ENCODE peak calls at places on chromosomes 6 and 20, in four cellular contexts. One of them, this sample, is unnamed.

GRCh38 chr20:58692579-58693225 is at the start of gene NPEPL1:
- DNase-seq in GM12865: peak; percentile 84
- DNase-seq in neural crest cell: peak; percentile 53
- DNase-seq in brain microvascular endothelial cell: no peak
- DNase-seq in this sample: peak; percentile 56

GRCh38 chr6:166525567-166525966 is 60.9 kb downstream of the RAMACL start:
- DNase-seq in GM12865: no peak
- DNase-seq in neural crest cell: no peak
- DNase-seq in brain microvascular endothelial cell: no peak
- DNase-seq in this sample: no peak

GRCh38 chr6:16355699-16356481 is 117.5 kb downstream of the GMPR start:
- DNase-seq in neural crest cell: no peak
- DNase-seq in brain microvascular endothelial cell: no peak
- DNase-seq in GM12865: no peak
- DNase-seq in this sample: peak; percentile 32

GRCh38 chr6:28383235-28384142 is 16.1 kb downstream of the ZSCAN12 start:
- DNase-seq in GM12865: peak; percentile 86
- DNase-seq in neural crest cell: peak; percentile 58
- DNase-seq in brain microvascular endothelial cell: peak; percentile 90
- DNase-seq in this sample: peak; percentile 80

GRCh38 chr20:31476648-31477220 is 1.6 kb downstream of the REM1 start:
- DNase-seq in GM12865: no peak
- DNase-seq in brain microvascular endothelial cell: no peak
- DNase-seq in neural crest cell: no peak
- DNase-seq in this sample: no peak

GRCh38 chr6:122673345-122673961 is 63.2 kb downstream of the PKIB start:
- DNase-seq in GM12865: no peak
- DNase-seq in neural crest cell: no peak
- DNase-seq in brain microvascular endothelial cell: no peak
- DNase-seq in this sample: peak; percentile 24

GRCh38 chr20:20411841-20412240 is 43.9 kb downstream of the INSM1 start:
- DNase-seq in neural crest cell: no peak
- DNase-seq in brain microvascular endothelial cell: no peak
- DNase-seq in GM12865: no peak
- DNase-seq in this sample: no peak

GRCh38 chr6:15621203-15622044 is 41.4 kb downstream of the DTNBP1 start:
- DNase-seq in neural crest cell: no peak
- DNase-seq in brain microvascular endothelial cell: peak; percentile 11
- DNase-seq in GM12865: peak; percentile 76
- DNase-seq in this sample: peak; percentile 21

GRCh38 chr20:16036331-16036730 is 536.9 kb downstream of the KIF16B start:
- DNase-seq in neural crest cell: no peak
- DNase-seq in GM12865: no peak
- DNase-seq in brain microvascular endothelial cell: no peak
- DNase-seq in this sample: no peak

GRCh38 chr6:80742481-80742880 is 636.0 kb downstream of the BCKDHB start:
- DNase-seq in GM12865: peak; percentile 13
- DNase-seq in neural crest cell: no peak
- DNase-seq in brain microvascular endothelial cell: peak; percentile 33
- DNase-seq in this sample: peak; percentile 47

GRCh38 chr6:100116409-100117194 is 122.6 kb upstream of the MCHR2 start:
- DNase-seq in GM12865: peak; percentile 71
- DNase-seq in brain microvascular endothelial cell: peak; percentile 75
- DNase-seq in neural crest cell: peak; percentile 38
- DNase-seq in this sample: peak; percentile 74

GRCh38 chr6:110618591-110619267 is 142.3 kb upstream of the SLC22A16 start:
- DNase-seq in neural crest cell: no peak
- DNase-seq in GM12865: peak; percentile 21
- DNase-seq in brain microvascular endothelial cell: no peak
- DNase-seq in this sample: no peak

GRCh38 chr20:36873498-36874189 is 2.3 kb upstream of the TLDC2 start:
- DNase-seq in GM12865: no peak
- DNase-seq in neural crest cell: no peak
- DNase-seq in brain microvascular endothelial cell: no peak
- DNase-seq in this sample: no peak

GRCh38 chr20:7272512-7272911 is 505.0 kb downstream of the BMP2 start:
- DNase-seq in neural crest cell: no peak
- DNase-seq in GM12865: no peak
- DNase-seq in brain microvascular endothelial cell: no peak
- DNase-seq in this sample: peak; percentile 18

GRCh38 chr6:109087661-109088264 is 6.9 kb downstream of the SESN1 start:
- DNase-seq in GM12865: no peak
- DNase-seq in brain microvascular endothelial cell: no peak
- DNase-seq in neural crest cell: no peak
- DNase-seq in this sample: no peak

GRCh38 chr20:59242714-59243626 is 57.4 kb upstream of the EDN3 start:
- DNase-seq in neural crest cell: no peak
- DNase-seq in brain microvascular endothelial cell: no peak
- DNase-seq in GM12865: no peak
- DNase-seq in this sample: peak; percentile 4

GRCh38 chr6:79031821-79032590 is 46.0 kb downstream of the PHIP start:
- DNase-seq in neural crest cell: no peak
- DNase-seq in GM12865: no peak
- DNase-seq in brain microvascular endothelial cell: peak; percentile 16
- DNase-seq in this sample: peak; percentile 26

GRCh38 chr6:49087372-49087771 is 375.7 kb downstream of the MMUT start:
- DNase-seq in neural crest cell: no peak
- DNase-seq in brain microvascular endothelial cell: no peak
- DNase-seq in GM12865: no peak
- DNase-seq in this sample: no peak

GRCh38 chr20:37519508-37520416 is 1.3 kb upstream of the NNAT start:
- DNase-seq in neural crest cell: no peak
- DNase-seq in brain microvascular endothelial cell: peak; percentile 31
- DNase-seq in GM12865: no peak
- DNase-seq in this sample: no peak

GRCh38 chr6:32785781-32786533 is 22.6 kb upstream of the HLA-DQB2 start:
- DNase-seq in brain microvascular endothelial cell: peak; percentile 41
- DNase-seq in neural crest cell: peak; percentile 27
- DNase-seq in GM12865: peak; percentile 68
- DNase-seq in this sample: peak; percentile 65

GRCh38 chr6:125519367-125519766 is 217.6 kb upstream of the HDDC2 start:
- DNase-seq in GM12865: no peak
- DNase-seq in neural crest cell: no peak
- DNase-seq in brain microvascular endothelial cell: no peak
- DNase-seq in this sample: no peak

GRCh38 chr6:35663447-35664235 is 25.1 kb downstream of the FKBP5 start:
- DNase-seq in brain microvascular endothelial cell: peak; percentile 80
- DNase-seq in neural crest cell: no peak
- DNase-seq in GM12865: peak; percentile 16
- DNase-seq in this sample: peak; percentile 29

GRCh38 chr6:90934081-90934480 is 347.2 kb upstream of the MAP3K7 start:
- DNase-seq in neural crest cell: no peak
- DNase-seq in brain microvascular endothelial cell: no peak
- DNase-seq in GM12865: no peak
- DNase-seq in this sample: no peak

GRCh38 chr6:143125896-143126573 is 65.3 kb downstream of the AIG1 start:
- DNase-seq in GM12865: no peak
- DNase-seq in brain microvascular endothelial cell: peak; percentile 68
- DNase-seq in neural crest cell: no peak
- DNase-seq in this sample: no peak

GRCh38 chr6:31581511-31582229 is 554 bp downstream of the LTB start:
- DNase-seq in GM12865: no peak
- DNase-seq in neural crest cell: no peak
- DNase-seq in brain microvascular endothelial cell: peak; percentile 2
- DNase-seq in this sample: no peak

GRCh38 chr6:42314571-42314950 is 96.9 kb upstream of the MRPS10 start:
- DNase-seq in GM12865: no peak
- DNase-seq in neural crest cell: no peak
- DNase-seq in brain microvascular endothelial cell: no peak
- DNase-seq in this sample: peak; percentile 49

GRCh38 chr6:118551063-118551672 is 3.1 kb downstream of the PLN start:
- DNase-seq in GM12865: peak; percentile 47
- DNase-seq in neural crest cell: no peak
- DNase-seq in brain microvascular endothelial cell: peak; percentile 53
- DNase-seq in this sample: peak; percentile 56

GRCh38 chr20:56371977-56372376 is 13.2 kb downstream of the FAM210B start:
- DNase-seq in neural crest cell: no peak
- DNase-seq in GM12865: no peak
- DNase-seq in brain microvascular endothelial cell: no peak
- DNase-seq in this sample: no peak

GRCh38 chr6:123415844-123416468 is 220.8 kb downstream of the TRDN start:
- DNase-seq in neural crest cell: peak; percentile 61
- DNase-seq in GM12865: peak; percentile 74
- DNase-seq in brain microvascular endothelial cell: peak; percentile 52
- DNase-seq in this sample: peak; percentile 58

GRCh38 chr20:58558483-58559367 is 43.5 kb upstream of the APCDD1L start:
- DNase-seq in brain microvascular endothelial cell: no peak
- DNase-seq in neural crest cell: no peak
- DNase-seq in GM12865: no peak
- DNase-seq in this sample: no peak

GRCh38 chr20:37158248-37158647 is 20.9 kb upstream of the RPN2 start:
- DNase-seq in neural crest cell: no peak
- DNase-seq in brain microvascular endothelial cell: no peak
- DNase-seq in GM12865: no peak
- DNase-seq in this sample: no peak

GRCh38 chr6:31462026-31462963 is 35.6 kb upstream of the MICB start:
- DNase-seq in GM12865: no peak
- DNase-seq in neural crest cell: no peak
- DNase-seq in brain microvascular endothelial cell: no peak
- DNase-seq in this sample: peak; percentile 16

GRCh38 chr20:43404880-43405279 is 52.8 kb upstream of the SRSF6 start:
- DNase-seq in neural crest cell: no peak
- DNase-seq in GM12865: peak; percentile 44
- DNase-seq in brain microvascular endothelial cell: no peak
- DNase-seq in this sample: peak; percentile 56

GRCh38 chr20:43409041-43409913 is 48.4 kb upstream of the SRSF6 start:
- DNase-seq in GM12865: peak; percentile 42
- DNase-seq in brain microvascular endothelial cell: peak; percentile 36
- DNase-seq in neural crest cell: peak; percentile 10
- DNase-seq in this sample: peak; percentile 53
- TF ChIP-seq CTCF in GM12865: peak; percentile 64
- TF ChIP-seq CTCF in brain microvascular endothelial cell: peak; percentile 68
- TF ChIP-seq CTCF in neural crest cell: peak; percentile 77
- TF ChIP-seq CTCF in this sample: peak; percentile 65

DNA sequence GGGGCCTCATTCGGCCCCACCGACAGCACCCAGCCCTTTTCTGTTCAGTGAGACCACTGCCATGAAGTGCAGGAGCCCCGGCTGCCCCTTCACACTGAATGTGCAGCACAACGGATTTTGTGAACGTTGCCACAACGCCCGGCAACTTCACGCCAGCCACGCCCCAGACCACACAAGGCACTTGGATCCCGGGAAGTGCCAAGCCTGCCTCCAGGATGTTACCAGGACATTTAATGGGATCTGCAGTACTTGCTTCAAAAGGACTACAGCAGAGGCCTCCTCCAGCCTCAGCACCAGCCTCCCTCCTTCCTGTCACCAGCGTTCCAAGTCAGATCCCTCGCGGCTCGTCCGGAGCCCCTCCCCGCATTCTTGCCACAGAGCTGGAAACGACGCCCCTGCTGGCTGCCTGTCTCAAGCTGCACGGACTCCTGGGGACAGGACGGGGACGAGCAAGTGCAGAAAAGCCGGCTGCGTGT is 11.8 kb downstream of the TNFAIP3 start:
- DNase-seq in GM12865: no peak
- DNase-seq in brain microvascular endothelial cell: no peak
- DNase-seq in neural crest cell: peak; percentile 62
- DNase-seq in this sample: no peak
- TF ChIP-seq CTCF in GM12865: no peak
- TF ChIP-seq CTCF in brain microvascular endothelial cell: peak; percentile 50
- TF ChIP-seq CTCF in neural crest cell: peak; percentile 50
- TF ChIP-seq CTCF in this sample: no peak

GRCh38 chr6:53510751-53511150 is 34.1 kb downstream of the GCLC start:
- DNase-seq in GM12865: no peak
- DNase-seq in neural crest cell: no peak
- DNase-seq in brain microvascular endothelial cell: no peak
- DNase-seq in this sample: no peak

GRCh38 chr6:53513056-53513455 is 31.8 kb downstream of the GCLC start:
- DNase-seq in GM12865: no peak
- DNase-seq in brain microvascular endothelial cell: no peak
- DNase-seq in neural crest cell: no peak
- DNase-seq in this sample: no peak

GRCh38 chr6:53512631-53513030 is 32.3 kb downstream of the GCLC start:
- DNase-seq in brain microvascular endothelial cell: no peak
- DNase-seq in neural crest cell: no peak
- DNase-seq in GM12865: no peak
- DNase-seq in this sample: no peak

GRCh38 chr6:53514677-53515076 is 30.2 kb downstream of the GCLC start:
- DNase-seq in GM12865: no peak
- DNase-seq in neural crest cell: no peak
- DNase-seq in brain microvascular endothelial cell: no peak
- DNase-seq in this sample: no peak

DNA sequence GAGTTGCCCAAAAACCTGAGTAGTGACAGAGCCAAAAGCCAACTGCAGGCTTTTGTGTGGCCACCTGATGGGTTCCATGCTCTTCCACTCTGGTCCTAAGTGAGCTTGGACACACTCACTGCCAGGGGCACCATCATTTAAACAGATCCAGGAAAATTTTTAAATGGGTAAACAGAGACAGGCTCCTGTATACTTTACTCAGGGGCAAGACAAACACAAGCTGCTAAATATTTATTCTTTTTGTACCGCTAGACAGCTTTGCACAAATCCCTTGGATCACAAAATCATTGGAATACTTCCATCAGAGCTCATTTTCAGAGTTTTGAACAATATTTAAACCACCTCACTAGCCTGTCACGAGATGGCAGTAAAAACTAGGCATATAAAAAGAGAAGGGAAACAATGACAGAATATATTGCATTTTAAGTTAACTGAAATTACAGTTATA is 31.4 kb downstream of the GCLC start:
- DNase-seq in neural crest cell: no peak
- DNase-seq in brain microvascular endothelial cell: no peak
- DNase-seq in GM12865: no peak
- DNase-seq in this sample: no peak
- TF ChIP-seq CTCF in neural crest cell: no peak
- TF ChIP-seq CTCF in brain microvascular endothelial cell: no peak
- TF ChIP-seq CTCF in GM12865: no peak
- TF ChIP-seq CTCF in this sample: no peak

GRCh38 chr6:137039010-137039409 is 5.8 kb downstream of the IL20RA start:
- DNase-seq in brain microvascular endothelial cell: no peak
- DNase-seq in neural crest cell: no peak
- DNase-seq in GM12865: no peak
- DNase-seq in this sample: no peak

GRCh38 chr6:137044366-137045220 is at the start of gene IL20RA:
- DNase-seq in brain microvascular endothelial cell: no peak
- DNase-seq in neural crest cell: peak; percentile 1
- DNase-seq in GM12865: peak; percentile 10
- DNase-seq in this sample: peak; percentile 36

GRCh38 chr6:137036566-137037300 is 8.0 kb downstream of the IL20RA start:
- DNase-seq in neural crest cell: no peak
- DNase-seq in brain microvascular endothelial cell: no peak
- DNase-seq in GM12865: no peak
- DNase-seq in this sample: peak; percentile 80

GRCh38 chr6:137043710-137044365 is 927 bp downstream of the IL20RA start:
- DNase-seq in brain microvascular endothelial cell: peak; percentile 12
- DNase-seq in neural crest cell: peak; percentile 10
- DNase-seq in GM12865: no peak
- DNase-seq in this sample: peak; percentile 63

DNA sequence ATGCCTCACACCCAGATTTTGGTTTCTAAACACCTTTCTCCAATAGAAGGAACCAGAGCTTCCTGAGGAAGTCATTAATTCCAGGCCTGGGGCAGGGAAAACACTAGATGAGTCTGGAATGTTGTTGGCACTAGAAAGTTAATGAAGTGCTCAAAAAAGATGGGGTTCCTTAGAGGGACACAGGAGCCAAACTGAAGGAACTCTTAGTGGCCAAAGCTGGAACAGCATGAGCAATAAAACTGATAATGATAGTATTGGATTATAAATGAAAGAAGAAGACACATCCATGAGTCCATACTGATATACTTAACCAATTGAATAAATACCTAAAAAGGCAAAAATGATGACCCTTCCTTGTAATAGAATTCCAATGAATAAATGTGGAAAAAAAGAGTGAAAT is 4.4 kb downstream of the IL20RA start:
- DNase-seq in GM12865: no peak
- DNase-seq in brain microvascular endothelial cell: no peak
- DNase-seq in neural crest cell: no peak
- DNase-seq in this sample: no peak
- TF ChIP-seq CTCF in GM12865: no peak
- TF ChIP-seq CTCF in brain microvascular endothelial cell: peak; percentile 27
- TF ChIP-seq CTCF in neural crest cell: peak; percentile 39
- TF ChIP-seq CTCF in this sample: no peak

This sample was measured in MCF 10A.